ENCODE peak calls at places on chromosomes 3 and 15, in six cellular contexts. Q is lower lobe of right lung; Y is fibroblast of pulmonary artery; N is KBM-7; U is dorsolateral prefrontal cortex; E is activated naive CD4-positive, alpha-beta T cell treated with anti-CD3 and anti-CD28 coated beads, Interleukin-2, amount 10 ng/mL, durations not matched to agents 7 days and 5 days. C is an unnamed sample.

GRCh38 chr3:4994823-4995499 is 15.7 kb downstream of the BHLHE40 start:
- DNase-seq in Q (no peak), E (no peak), U (no peak), Y (peak), N (no peak), C (no peak)

GRCh38 chr15:33587773-33588172 is 277.0 kb downstream of the RYR3 start:
- DNase-seq in N (no peak), U (no peak), E (no peak), Q (no peak), Y (peak), C (no peak)

GRCh38 chr3:41418961-41419691 is 219.8 kb downstream of the CTNNB1 start:
- DNase-seq in E (no peak), U (no peak), Y (peak), Q (no peak), N (peak), C (peak)

GRCh38 chr15:73959012-73959581 is 32.8 kb downstream of the LOXL1 start:
- DNase-seq in U (no peak), Q (no peak), E (peak), N (peak), Y (no peak), C (peak)

GRCh38 chr3:149898771-149899170 is 71.9 kb downstream of the PFN2 start:
- DNase-seq in U (no peak), Y (peak), Q (no peak), N (no peak), E (no peak), C (no peak)

GRCh38 chr3:50415813-50416212 is 56.5 kb upstream of the TMEM115 start:
- DNase-seq in Y (no peak), U (no peak), Q (no peak), N (no peak), E (no peak), C (no peak)

GRCh38 chr3:46699846-46700523 is 1.2 kb upstream of the TMIE start:
- DNase-seq in N (no peak), U (no peak), Y (no peak), E (no peak), Q (peak), C (no peak)

GRCh38 chr15:88800026-88800425 is 3.2 kb upstream of the ACAN start:
- DNase-seq in Q (no peak), N (no peak), U (no peak), Y (peak), E (no peak), C (no peak)

GRCh38 chr3:66399529-66400232 is 101.1 kb downstream of the LRIG1 start:
- DNase-seq in E (no peak), Y (no peak), Q (no peak), U (no peak), N (no peak), C (no peak)

GRCh38 chr15:90762109-90762508 is 45.0 kb downstream of the BLM start:
- DNase-seq in Q (peak), N (no peak), E (no peak), Y (peak), U (no peak), C (no peak)

GRCh38 chr3:195246608-195247007 is 24.4 kb downstream of the XXYLT1 start:
- DNase-seq in Q (peak), N (no peak), U (no peak), E (no peak), Y (no peak), C (no peak)

GRCh38 chr15:34049096-34049495 is 10.1 kb upstream of the AVEN start:
- DNase-seq in Q (no peak), N (no peak), E (no peak), U (no peak), Y (peak), C (no peak)

GRCh38 chr3:33690341-33690740 is 27.7 kb downstream of the CLASP2 start:
- DNase-seq in Q (no peak), E (no peak), N (no peak), Y (no peak), U (no peak), C (no peak)

GRCh38 chr3:14537590-14538450 is 2.3 kb downstream of the GRIP2 start:
- DNase-seq in Y (no peak), E (peak), N (peak), U (no peak), Q (peak), C (no peak)

C was measured in activated CD4-positive, alpha-beta T cell treated with anti-CD3 and anti-CD28 coated beads, Interleukin-2, amount 10 ng/mL, durations not matched to agents 24 days and 14 days.